ENCODE peak calls at places on chromosomes 12 and 14, in eight cellular contexts. O, W, N, Y, G, E, F and J are unnamed samples.

GRCh38 chr12:3152892-3153291 is 75.7 kb downstream of the TSPAN9 start:
- DNase-seq in F (no peak), W (no peak), E (no peak), N (no peak), Y (no peak), G (no peak), O (no peak), J (no peak)

GRCh38 chr12:98983647-98984046 is 338.6 kb downstream of the APAF1 start:
- DNase-seq in N (peak), W (no peak), G (no peak), O (no peak), F (no peak), E (no peak), Y (no peak), J (no peak)

GRCh38 chr14:61498811-61499210 is 177.4 kb downstream of the PRKCH start:
- DNase-seq in Y (no peak), N (peak), O (no peak), G (no peak), F (no peak), W (no peak), E (peak), J (no peak)

GRCh38 chr12:18283776-18284175 is 22.5 kb downstream of the PIK3C2G start:
- DNase-seq in O (no peak), F (no peak), E (no peak), W (no peak), N (no peak), Y (no peak), G (no peak), J (no peak)

GRCh38 chr14:95468416-95469133 is 47.9 kb downstream of the SYNE3 start:
- DNase-seq in O (no peak), N (no peak), W (no peak), F (no peak), E (no peak), G (no peak), Y (no peak), J (no peak)

GRCh38 chr12:1519642-1520041 is 74.7 kb downstream of the FBXL14 start:
- DNase-seq in E (no peak), O (no peak), F (no peak), Y (no peak), G (no peak), N (no peak), W (no peak), J (no peak)

GRCh38 chr14:54370323-54371125 is 26.3 kb upstream of the CDKN3 start:
- DNase-seq in N (no peak), E (no peak), O (no peak), Y (no peak), W (no peak), F (no peak), G (no peak), J (no peak)

GRCh38 chr12:65881965-65882413 is 57.7 kb downstream of the HMGA2 start:
- DNase-seq in E (no peak), N (peak), Y (peak), W (no peak), O (no peak), G (peak), F (peak), J (no peak)

GRCh38 chr12:49470986-49471385 is 67.8 kb upstream of the KCNH3 start:
- DNase-seq in N (no peak), O (no peak), Y (no peak), W (no peak), F (no peak), G (no peak), E (no peak), J (no peak)

GRCh38 chr12:112810235-112810917 is 18.8 kb downstream of the RPH3A start:
- DNase-seq in G (no peak), Y (no peak), W (no peak), E (no peak), N (no peak), F (no peak), O (no peak), J (no peak)

GRCh38 chr12:117685115-117685926 is 283.5 kb downstream of the KSR2 start:
- DNase-seq in E (no peak), O (peak), G (no peak), W (no peak), F (peak), Y (no peak), N (peak), J (peak)

GRCh38 chr12:112352921-112353320 is 29.3 kb downstream of the HECTD4 start:
- DNase-seq in O (no peak), Y (no peak), E (no peak), W (no peak), G (no peak), N (no peak), F (no peak), J (no peak)

GRCh38 chr12:123253606-123254459 is 17.8 kb downstream of the CDK2AP1 start:
- DNase-seq in Y (no peak), N (no peak), E (no peak), O (no peak), W (no peak), G (no peak), F (no peak), J (no peak)

GRCh38 chr12:110916295-110916875 is 4.0 kb downstream of the MYL2 start:
- DNase-seq in W (no peak), Y (no peak), O (no peak), F (no peak), E (no peak), G (no peak), N (peak), J (no peak)

GRCh38 chr14:53331921-53332320 is 178.8 kb upstream of the DDHD1 start:
- DNase-seq in N (peak), W (no peak), Y (no peak), O (no peak), F (no peak), E (no peak), G (no peak), J (no peak)

GRCh38 chr14:66074546-66074945 is 411.6 kb upstream of the CCDC196 start:
- DNase-seq in O (no peak), N (no peak), G (no peak), E (no peak), W (no peak), F (no peak), Y (no peak), J (no peak)

GRCh38 chr12:8081921-8082577 is at the start of gene NECAP1:
- DNase-seq in F (peak), Y (peak), E (peak), W (peak), G (peak), N (peak), O (peak), J (peak)

GRCh38 chr12:6539276-6540134 is 5.2 kb downstream of the GAPDH start:
- DNase-seq in E (no peak), F (no peak), W (no peak), G (no peak), O (no peak), Y (no peak), N (no peak), J (no peak)

GRCh38 chr14:74571901-74572828 is 39.9 kb downstream of the LTBP2 start:
- DNase-seq in E (peak), N (peak), O (no peak), G (no peak), F (peak), Y (no peak), W (peak), J (peak)

GRCh38 chr12:97093187-97093683 is 186.2 kb downstream of the NEDD1 start:
- DNase-seq in Y (no peak), G (no peak), N (no peak), F (no peak), O (no peak), E (no peak), W (no peak), J (no peak)

GRCh38 chr12:60849723-60850122 is 1253.9 kb downstream of the SLC16A7 start:
- DNase-seq in G (no peak), N (no peak), Y (no peak), F (no peak), W (no peak), E (no peak), O (no peak), J (no peak)

GRCh38 chr14:101972126-101972785 is 7.9 kb downstream of the DYNC1H1 start:
- DNase-seq in W (no peak), G (peak), Y (no peak), F (peak), N (peak), E (peak), O (peak), J (peak)

GRCh38 chr12:33180921-33181320 is 258.7 kb downstream of the SYT10 start:
- DNase-seq in E (no peak), N (peak), F (no peak), Y (no peak), G (no peak), O (no peak), W (no peak), J (no peak)

GRCh38 chr14:105709281-105710118 is 183.1 kb downstream of the TMEM121 start:
- DNase-seq in N (no peak), Y (no peak), F (no peak), O (no peak), W (no peak), G (no peak), E (no peak), J (no peak)

GRCh38 chr12:13980548-13981295 is 680 bp downstream of the GRIN2B start:
- DNase-seq in N (no peak), G (no peak), F (no peak), E (no peak), W (no peak), Y (no peak), O (peak), J (no peak)